ENCODE peak calls at places on chromosomes 1 and 21, in eight cellular contexts. W is mesenchymal stem cell; U is Karpas-422; N is CD8-positive, alpha-beta memory T cell; D is cardiac muscle cell; K is naive thymus-derived CD4-positive, alpha-beta T cell; F is AG04450; C is Panc1. X is an unnamed sample.

GRCh38 chr1:155254228-155254713 is 1.0 kb downstream of the ENTREP3 start:
- DNase-seq in W (no peak), U (peak; percentile 61), N (no peak), D (no peak), K (no peak), F (no peak), C (no peak), X (no peak)

GRCh38 chr1:244106837-244107491 is 55.9 kb downstream of the ZBTB18 start:
- DNase-seq in W (no peak), U (no peak), N (no peak), D (no peak), K (no peak), F (no peak), C (no peak), X (no peak)

GRCh38 chr1:244709076-244709475 is 56.1 kb downstream of the DESI2 start:
- DNase-seq in W (no peak), U (no peak), N (no peak), D (no peak), K (no peak), F (no peak), C (no peak), X (no peak)

GRCh38 chr1:111729271-111729921 is 9.8 kb downstream of the INKA2 start:
- DNase-seq in W (no peak), U (no peak), N (no peak), D (no peak), K (no peak), F (no peak), C (no peak), X (no peak)

GRCh38 chr1:212581034-212581433 is 27.5 kb upstream of the ATF3 start:
- DNase-seq in W (no peak), U (no peak), N (no peak), D (no peak), K (no peak), F (no peak), C (no peak), X (no peak)

GRCh38 chr21:41642399-41642798 is 124.5 kb downstream of the RIPK4 start:
- DNase-seq in W (no peak), U (no peak), N (no peak), D (peak; percentile 67), K (no peak), F (no peak), C (no peak), X (no peak)

GRCh38 chr1:155207578-155208405 is at the start of gene THBS3:
- DNase-seq in W (peak; percentile 46), U (peak; percentile 56), N (no peak), D (peak; percentile 50), K (no peak), F (no peak), C (no peak), X (no peak)

GRCh38 chr1:109890115-109890953 is 20.3 kb upstream of the CSF1 start:
- DNase-seq in W (no peak), U (no peak), N (no peak), D (no peak), K (no peak), F (no peak), C (no peak), X (no peak)

GRCh38 chr1:16156848-16157495 is 1.1 kb upstream of the EPHA2 start:
- DNase-seq in W (peak; percentile 80), U (no peak), N (no peak), D (peak; percentile 65), K (no peak), F (no peak), C (no peak), X (no peak)

GRCh38 chr1:81430236-81430635 is 370.5 kb upstream of the ADGRL2 start:
- DNase-seq in W (no peak), U (no peak), N (no peak), D (no peak), K (no peak), F (no peak), C (no peak), X (no peak)

GRCh38 chr1:81432089-81432488 is 368.6 kb upstream of the ADGRL2 start:
- DNase-seq in W (peak; percentile 91), U (no peak), N (no peak), D (no peak), K (no peak), F (no peak), C (no peak), X (no peak)

GRCh38 chr1:81430955-81431646 is 369.6 kb upstream of the ADGRL2 start:
- DNase-seq in W (peak; percentile 50), U (no peak), N (no peak), D (no peak), K (no peak), F (no peak), C (no peak), X (peak; percentile 48)

GRCh38 chr1:81433676-81434075 is 367.1 kb upstream of the ADGRL2 start:
- DNase-seq in W (peak; percentile 60), U (no peak), N (no peak), D (no peak), K (no peak), F (no peak), C (no peak), X (no peak)

DNA sequence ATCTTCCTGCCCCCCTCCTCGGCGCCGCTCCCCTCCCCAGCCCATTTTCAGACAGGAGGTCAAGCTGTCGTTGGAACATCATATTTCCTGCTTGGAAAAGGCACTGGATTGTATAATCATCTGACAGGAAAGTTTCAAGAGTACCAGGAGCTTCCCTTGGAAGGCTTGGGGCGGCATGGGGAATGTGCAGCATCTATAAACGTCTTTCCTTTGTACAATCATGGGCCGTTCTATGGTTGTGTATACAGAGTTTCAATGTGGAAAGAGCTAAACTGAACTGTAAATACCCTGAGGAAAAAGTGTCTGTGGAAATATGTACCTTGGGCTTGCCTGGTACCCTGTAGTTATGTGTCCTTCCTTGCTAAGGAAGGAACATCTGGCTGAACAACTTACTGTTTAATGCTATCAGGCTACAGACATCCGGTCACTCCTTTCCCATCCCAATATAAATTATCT is 368.1 kb upstream of the ADGRL2 start:
- DNase-seq in W (peak; percentile 80), U (no peak), N (no peak), D (no peak), K (no peak), F (no peak), C (no peak), X (no peak)
- H3K27ac ChIP-seq in W (no peak overlapping the region), U (no peak overlapping the region), N (no peak overlapping the region), D (no peak overlapping the region), K (no peak overlapping the region), F (no peak overlapping the region), C (no peak overlapping the region), X (no peak overlapping the region)

GRCh38 chr1:152657677-152658076 is 5.5 kb upstream of the LCE2D start:
- DNase-seq in W (no peak), U (no peak), N (no peak), D (no peak), K (no peak), F (no peak), C (no peak), X (no peak)
- H3K9me3 ChIP-seq in W (no peaks in the 10 kb centered on the region), U (no peaks in the 10 kb centered on the region), N (no peaks in the 10 kb centered on the region), D (no peaks in the 10 kb centered on the region), K (no peaks in the 10 kb centered on the region), F (no peaks in the 10 kb centered on the region), C (no peaks in the 10 kb centered on the region), X (no peaks in the 10 kb centered on the region)

GRCh38 chr1:29592261-29592615 is 355.9 kb downstream of the PTPRU start:
- DNase-seq in W (no peak), U (no peak), N (no peak), D (no peak), K (no peak), F (no peak), C (no peak), X (no peak)
- H3K27ac ChIP-seq in W (no peak overlapping the region), U (no peak overlapping the region), N (no peak overlapping the region), D (no peak overlapping the region), K (no peak overlapping the region), F (no peak overlapping the region), C (no peak overlapping the region), X (no peak overlapping the region)

DNA sequence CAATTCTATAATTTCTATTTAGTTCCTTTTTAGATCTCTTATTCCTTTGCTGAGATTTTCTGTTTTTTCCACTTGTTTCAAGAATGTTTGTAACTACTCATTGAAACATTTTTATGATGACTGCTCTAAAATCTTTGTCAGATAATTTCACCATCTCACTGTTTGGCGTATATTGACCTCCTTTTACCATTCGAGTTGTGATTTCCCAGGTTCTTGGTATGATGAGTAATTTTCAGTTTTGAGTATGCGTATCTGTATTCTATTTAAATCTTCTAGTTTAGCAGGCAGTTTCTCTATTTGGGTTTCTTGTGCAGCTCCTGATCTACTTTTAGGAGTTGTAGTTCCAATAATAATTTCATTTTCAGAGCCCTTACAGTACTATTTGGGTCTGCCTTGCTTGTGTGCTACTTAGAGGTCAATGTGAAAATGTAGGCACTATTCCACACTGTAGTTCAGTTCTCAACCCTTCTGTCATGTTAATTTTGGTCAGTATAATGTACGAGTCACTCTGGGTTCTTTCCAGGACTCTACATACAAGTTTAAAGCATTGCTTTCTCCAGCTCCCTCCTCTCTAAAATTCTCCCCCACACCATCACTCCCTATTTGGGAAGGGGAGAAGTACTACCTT is 115.5 kb downstream of the ACBD6 start:
- DNase-seq in W (no peak), U (no peak), N (no peak), D (no peak), K (no peak), F (no peak), C (no peak), X (no peak)
- H3K9me3 ChIP-seq in W (peaks cover 21% of the 10 kb centered on the region), U (peaks cover 21% of the 10 kb centered on the region), N (peaks cover 7% of the 10 kb centered on the region), D (no peaks in the 10 kb centered on the region), K (peaks cover 7% of the 10 kb centered on the region), F (peaks cover 6% of the 10 kb centered on the region), C (peaks cover 22% of the 10 kb centered on the region), X (no peaks in the 10 kb centered on the region)

GRCh38 chr1:27353629-27354028 is 11.8 kb downstream of the SYTL1 start:
- DNase-seq in W (no peak), U (no peak), N (no peak), D (no peak), K (no peak), F (no peak), C (no peak), X (no peak)

GRCh38 chr1:27353166-27353565 is 11.3 kb downstream of the SYTL1 start:
- DNase-seq in W (no peak), U (no peak), N (no peak), D (no peak), K (no peak), F (no peak), C (no peak), X (no peak)

GRCh38 chr1:27350673-27351540 is 9.1 kb downstream of the SYTL1 start:
- DNase-seq in W (peak; percentile 57), U (no peak), N (no peak), D (peak; percentile 60), K (no peak), F (no peak), C (no peak), X (no peak)

GRCh38 chr1:27349784-27350672 is 8.2 kb downstream of the SYTL1 start:
- DNase-seq in W (peak; percentile 68), U (no peak), N (no peak), D (peak; percentile 83), K (no peak), F (peak; percentile 37), C (no peak), X (peak; percentile 18)

DNA sequence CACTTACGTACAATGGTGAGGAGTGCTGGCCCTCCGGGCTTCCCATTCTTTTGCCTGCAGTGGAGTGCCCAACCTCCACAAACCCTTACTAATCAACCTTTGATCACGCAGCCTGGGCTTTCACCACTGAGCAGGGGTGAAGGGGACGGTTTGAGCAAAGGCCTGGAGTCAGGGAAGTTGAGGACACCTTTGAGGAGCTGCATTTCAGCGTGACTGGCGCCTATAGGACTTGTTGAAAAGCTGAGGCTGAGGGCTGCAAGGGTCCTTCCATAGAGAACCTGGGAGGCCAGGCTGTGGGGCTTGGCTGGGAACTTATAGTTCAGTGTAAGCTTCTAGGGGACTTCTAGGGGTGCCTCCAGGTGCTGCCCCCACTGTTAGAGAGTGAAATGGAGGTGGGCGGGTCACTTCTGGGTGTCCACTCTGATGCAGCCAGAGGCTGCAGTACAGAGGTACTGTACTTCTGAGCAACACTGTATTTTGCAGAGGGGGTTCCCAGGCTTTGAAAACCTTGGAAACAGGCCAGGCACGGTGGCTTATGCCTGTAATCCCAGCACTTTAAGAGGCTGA is 9.8 kb downstream of the SYTL1 start:
- DNase-seq in W (no peak), U (no peak), N (no peak), D (no peak), K (no peak), F (no peak), C (no peak), X (no peak)
- H3K27ac ChIP-seq in W (no peak overlapping the region), U (no peak overlapping the region), N (no peak overlapping the region), D (peak overlapping the region; percentile 53), K (no peak overlapping the region), F (no peak overlapping the region), C (peak overlapping the region; percentile 29), X (no peak overlapping the region)

X was measured in MM.1S.